ENCODE peak calls at places on chromosomes 3 and 15, in five cellular contexts. N, A, U, G and F are unnamed samples.

GRCh38 chr3:153289334-153289808 is 127.3 kb downstream of the RAP2B start:
- DNase-seq in G (no peak), N (no peak), U (no peak), A (no peak), F (no peak)

GRCh38 chr3:123799544-123800351 is 84.4 kb downstream of the MYLK start:
- DNase-seq in N (peak; percentile 68), U (no peak), G (no peak), A (peak; percentile 27), F (no peak)

GRCh38 chr15:67127925-67128324 is 62.5 kb downstream of the SMAD3 start:
- DNase-seq in U (no peak), A (no peak), N (no peak), G (no peak), F (peak; percentile 87)

GRCh38 chr3:88219138-88219792 is 69.5 kb downstream of the C3orf38 start:
- DNase-seq in U (peak; percentile 56), G (no peak), A (peak; percentile 62), N (no peak), F (no peak)

GRCh38 chr15:66611257-66612053 is 45.7 kb upstream of the LCTL start:
- DNase-seq in U (no peak), A (no peak), G (no peak), N (no peak), F (no peak)

GRCh38 chr3:128073807-128074206 is 21.6 kb downstream of the SEC61A1 start:
- DNase-seq in U (no peak), G (no peak), N (no peak), A (no peak), F (no peak)

GRCh38 chr3:59818033-59818936 is 768.5 kb upstream of the CFAP20DC start:
- DNase-seq in U (no peak), N (peak; percentile 77), G (no peak), A (no peak), F (peak; percentile 79)

GRCh38 chr3:196378442-196378841 is 40.3 kb upstream of the TM4SF19 start:
- DNase-seq in A (no peak), N (no peak), G (no peak), U (no peak), F (no peak)

GRCh38 chr15:68815598-68815997 is 5.1 kb downstream of the ANP32A start:
- DNase-seq in U (no peak), G (no peak), A (no peak), N (no peak), F (no peak)

GRCh38 chr15:79981861-79982455 is 11.0 kb upstream of the BCL2A1 start:
- DNase-seq in N (no peak), U (peak; percentile 51), G (no peak), A (no peak), F (no peak)

GRCh38 chr3:12831582-12831866 is 9.8 kb downstream of the RPL32 start:
- DNase-seq in A (no peak), U (no peak), N (no peak), G (no peak), F (no peak)

GRCh38 chr3:12832350-12833225 is 8.8 kb downstream of the RPL32 start:
- DNase-seq in A (no peak), U (no peak), G (no peak), N (no peak), F (no peak)

GRCh38 chr3:12829886-12830784 is 11.2 kb downstream of the RPL32 start:
- DNase-seq in N (no peak), U (no peak), A (no peak), G (no peak), F (no peak)

GRCh38 chr3:12829404-12829803 is 12.0 kb downstream of the RPL32 start:
- DNase-seq in U (no peak), G (no peak), N (no peak), A (no peak), F (no peak)

DNA sequence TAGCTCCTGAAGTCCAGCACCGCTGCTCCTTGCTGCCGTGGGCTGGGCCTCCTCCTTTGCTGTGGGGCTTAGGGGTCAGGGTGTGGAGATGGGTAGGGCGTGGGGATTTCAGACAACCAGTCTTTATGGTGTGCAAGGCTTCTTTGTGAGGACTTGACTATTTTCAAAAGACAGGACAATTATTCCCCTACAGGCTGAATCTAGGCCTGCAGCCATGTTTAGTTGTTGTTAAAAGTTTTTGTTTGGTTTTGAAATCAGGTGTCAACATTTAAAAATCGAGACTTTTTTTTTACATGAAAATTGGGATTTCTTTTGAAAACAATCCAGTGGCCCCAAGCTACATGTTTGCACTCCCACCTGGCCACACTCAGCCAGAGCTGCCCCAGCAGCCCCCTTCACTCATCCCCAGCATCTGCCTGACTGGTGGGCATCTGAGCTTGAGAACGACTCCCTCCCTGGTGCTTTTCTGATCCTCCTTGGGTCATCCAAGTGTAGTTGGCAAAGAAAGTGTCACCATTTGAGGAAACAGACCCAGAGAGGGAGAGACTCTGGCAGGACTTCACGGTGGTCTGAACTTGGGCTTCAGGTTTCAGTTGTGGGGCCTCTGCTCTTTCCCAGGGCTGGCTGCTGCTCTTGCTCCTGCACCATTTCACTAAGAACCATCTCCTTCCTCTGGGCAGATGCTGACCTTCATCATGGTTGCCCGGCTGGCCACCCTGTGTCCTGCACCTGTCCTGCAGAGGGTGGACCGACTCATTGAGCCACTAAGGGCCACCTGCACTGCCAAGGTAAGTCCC is 10.4 kb downstream of the RPL32 start:
- DNase-seq in U (no peak), G (no peak), N (no peak), A (no peak), F (no peak)
- TF ChIP-seq CTCF in U (no peak), G (no peak), N (no peak), A (peak; percentile 54), F (peak; percentile 2)

DNA sequence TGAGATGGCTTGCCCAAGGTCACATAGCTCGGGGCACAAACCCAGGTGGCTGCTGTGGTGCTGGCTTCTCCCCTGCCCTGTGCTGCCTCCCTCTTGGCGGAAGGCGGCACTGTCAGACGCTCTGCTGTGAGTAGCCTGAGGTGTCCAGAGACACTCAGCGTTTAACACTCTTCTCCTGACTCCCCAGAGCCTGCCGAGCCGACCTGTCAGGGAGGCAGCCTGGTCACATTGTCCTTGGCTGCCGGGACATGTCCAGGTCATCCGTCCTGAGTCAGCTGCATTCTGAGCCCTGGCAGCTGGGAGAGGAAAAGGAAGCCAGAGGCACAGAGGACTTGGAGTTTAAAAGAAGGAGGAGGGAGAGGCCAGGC is 4.7 kb downstream of the LMAN1L start:
- DNase-seq in G (no peak), U (no peak), A (no peak), N (no peak), F (no peak)
- TF ChIP-seq CTCF in G (no peak), U (no peak), A (peak; percentile 54), N (no peak), F (peak; percentile 20)

GRCh38 chr15:101277943-101278564 is 769 bp upstream of the SELENOS start:
- DNase-seq in G (no peak), A (no peak), N (no peak), U (no peak), F (no peak)

GRCh38 chr15:101275018-101275417 is 2.3 kb downstream of the SELENOS start:
- DNase-seq in U (peak; percentile 38), A (no peak), N (no peak), G (no peak), F (no peak)

GRCh38 chr15:101273534-101273933 is 3.8 kb downstream of the SELENOS start:
- DNase-seq in G (no peak), A (no peak), N (no peak), U (no peak), F (no peak)

GRCh38 chr15:101277038-101277822 is at the start of gene SELENOS:
- DNase-seq in U (peak; percentile 94), G (peak; percentile 84), A (peak; percentile 90), N (peak; percentile 93), F (peak; percentile 75)

GRCh38 chr15:101276501-101277037 is 716 bp downstream of the SELENOS start:
- DNase-seq in U (peak; percentile 38), G (no peak), A (no peak), N (no peak), F (no peak)
- TF ChIP-seq CTCF in U (peak; percentile 9), G (no peak), A (peak; percentile 64), N (no peak), F (peak; percentile 32)

DNA sequence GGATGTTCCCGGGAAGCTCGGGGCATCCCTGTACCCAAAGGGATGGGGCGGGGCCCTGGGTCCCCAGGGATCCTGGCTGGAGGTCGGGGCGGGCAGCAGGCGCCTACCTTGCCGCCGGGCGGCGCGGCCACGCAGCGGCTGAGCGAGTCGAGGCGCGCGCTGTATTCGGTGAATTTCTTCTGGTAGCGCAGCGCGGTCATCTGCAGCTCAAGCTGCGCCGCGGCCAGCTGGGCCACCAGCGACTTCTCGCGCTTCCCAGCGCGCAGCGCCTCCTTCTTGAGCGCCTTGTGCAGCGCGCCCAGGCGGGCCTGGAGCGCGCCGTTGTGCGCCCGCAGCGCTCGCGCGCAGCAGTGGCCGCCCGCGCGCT is 762 bp downstream of the PDZRN3 start:
- DNase-seq in A (peak; percentile 41), U (no peak), N (peak; percentile 60), G (no peak), F (no peak)
- TF ChIP-seq CTCF in A (peak; percentile 37), U (no peak), N (no peak), G (no peak), F (peak; percentile 8)

DNA sequence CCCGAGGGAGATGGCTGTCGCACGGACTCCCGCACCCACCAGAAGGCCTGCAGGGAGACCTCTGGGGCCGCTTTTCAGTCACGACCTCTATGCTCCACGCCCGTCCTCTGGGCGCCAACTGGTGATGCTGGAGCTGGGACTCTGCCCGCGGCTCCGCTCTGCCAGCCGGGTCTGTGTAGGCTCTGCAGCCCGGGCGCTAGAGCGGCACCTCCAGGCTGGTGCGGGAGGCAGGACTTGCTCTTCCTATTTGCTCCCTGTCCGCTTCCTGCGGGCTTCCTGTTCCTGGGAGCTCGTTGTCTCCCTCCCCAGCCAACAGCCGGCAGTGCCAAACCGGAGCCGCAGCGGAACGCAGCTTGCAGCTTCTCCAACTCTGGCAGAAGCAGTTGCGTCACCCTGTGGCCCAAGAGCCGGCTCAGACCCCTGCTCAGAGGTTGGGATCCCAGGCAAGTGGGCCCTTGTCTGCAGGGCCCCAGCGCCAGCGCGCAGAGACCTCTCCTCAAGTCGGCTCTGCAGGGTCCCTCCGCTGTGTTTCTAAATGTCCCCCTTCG is 285.9 kb downstream of the XXYLT1 start:
- DNase-seq in G (no peak), U (no peak), A (peak; percentile 22), N (peak; percentile 87), F (peak; percentile 25)
- TF ChIP-seq CTCF in G (no peak), U (no peak), A (peak; percentile 12), N (peak; percentile 27), F (peak; percentile 39)

GRCh38 chr3:150251187-150251592 is 156.9 kb upstream of the TSC22D2 start:
- DNase-seq in G (no peak), A (no peak), N (no peak), U (no peak), F (no peak)
- TF ChIP-seq CTCF in G (no peak), A (no peak), N (no peak), U (no peak), F (no peak)

GRCh38 chr3:14124615-14125192 is at the start of the genes CHCHD4 and TMEM43:
- DNase-seq in A (peak; percentile 94), U (peak; percentile 100), N (peak; percentile 100), G (peak; percentile 98), F (peak; percentile 99)
- TF ChIP-seq CTCF in A (no peak), U (no peak), N (peak; percentile 18), G (no peak), F (no peak)

DNA sequence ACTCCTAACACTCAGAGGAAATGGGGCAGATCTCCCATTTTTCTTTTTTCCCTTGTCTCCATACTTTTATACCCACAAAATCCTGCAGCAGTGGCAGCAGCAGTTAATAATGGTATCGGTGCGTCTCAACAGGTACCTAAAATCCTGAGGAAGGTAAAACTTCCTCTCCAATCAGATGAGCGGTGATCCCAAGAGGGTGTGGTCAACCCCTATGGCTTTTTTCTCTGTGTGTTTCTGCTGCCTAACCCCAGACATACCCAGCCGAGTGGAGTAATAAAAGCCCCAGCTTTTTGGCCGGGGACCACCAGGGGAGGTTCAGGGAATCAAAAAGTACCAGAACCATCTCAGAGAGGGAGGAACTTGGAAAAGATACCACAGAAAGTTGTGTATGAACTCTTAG is 9.1 kb downstream of the GK5 start:
- DNase-seq in U (no peak), G (no peak), A (no peak), N (no peak), F (no peak)
- TF ChIP-seq CTCF in U (no peak), G (no peak), A (no peak), N (no peak), F (no peak)

GRCh38 chr15:29695486-29696167 is 126.6 kb downstream of the TJP1 start:
- DNase-seq in A (no peak), G (no peak), U (no peak), N (no peak), F (no peak)
- TF ChIP-seq CTCF in A (no peak), G (no peak), U (no peak), N (no peak), F (no peak)